ENCODE peak calls at places on chromosomes 13 and 19, in ten cellular contexts. S is WTC11; W is stimulated activated CD4-positive, alpha-beta T cell treated with anti-CD3 and anti-CD28 coated beads, Interleukin-4, amount 100 ng/mL, for 48 hours; L is T-helper 17 cell; R is mucosa of gallbladder; U is left ventricle myocardium inferior; Y is brain microvascular endothelial cell; O is EL; G is heart left ventricle; H is BJ. J is an unnamed sample.

GRCh38 chr13:53075356-53076041 is 46.9 kb downstream of the OLFM4 start:
- DNase-seq in L (no peak), S (no peak), O (no peak), Y (no peak), W (no peak), G (no peak), U (no peak), H (no peak), R (no peak), J (no peak)

GRCh38 chr13:52085416-52085815 is 43.5 kb downstream of the NEK5 start:
- DNase-seq in L (no peak), O (peak), Y (peak), G (no peak), R (no peak), U (no peak), W (no peak), S (no peak), H (peak), J (no peak)

GRCh38 chr19:20233105-20233504 is 66.1 kb downstream of the ZNF486 start:
- DNase-seq in O (no peak), R (peak), Y (no peak), S (no peak), L (no peak), H (no peak), U (no peak), G (no peak), W (no peak), J (no peak)

GRCh38 chr19:3721131-3721899 is 13.1 kb downstream of the TJP3 start:
- DNase-seq in L (peak), G (peak), S (peak), O (peak), R (peak), H (no peak), U (peak), Y (peak), W (peak), J (peak)

GRCh38 chr13:40120288-40120687 is 464.8 kb downstream of the COG6 start:
- DNase-seq in L (no peak), W (no peak), R (no peak), G (no peak), Y (no peak), O (no peak), U (no peak), H (no peak), S (no peak), J (no peak)

GRCh38 chr19:32336259-32337111 is 8.9 kb upstream of the ZNF507 start:
- DNase-seq in H (no peak), W (no peak), Y (peak), O (no peak), R (peak), G (no peak), S (no peak), U (peak), L (no peak), J (no peak)

GRCh38 chr19:18910010-18910409 is 9.2 kb downstream of the COPE start:
- DNase-seq in L (no peak), O (no peak), G (no peak), S (no peak), W (no peak), R (no peak), Y (no peak), U (no peak), H (no peak), J (no peak)

GRCh38 chr19:17052439-17052838 is 22.8 kb downstream of the HAUS8 start:
- DNase-seq in S (peak), L (peak), O (peak), R (peak), W (no peak), U (no peak), G (no peak), Y (peak), H (no peak), J (peak)

GRCh38 chr19:835201-835810 is 5.5 kb upstream of the PRTN3 start:
- DNase-seq in S (no peak), O (no peak), G (no peak), W (no peak), L (no peak), H (no peak), U (no peak), Y (no peak), R (no peak), J (no peak)

GRCh38 chr13:93502987-93503386 is 276.4 kb downstream of the GPC6 start:
- DNase-seq in L (no peak), U (no peak), O (no peak), W (no peak), Y (no peak), G (no peak), R (no peak), H (no peak), S (no peak), J (no peak)

GRCh38 chr19:2123682-2124387 is 27.1 kb downstream of the IZUMO4 start:
- DNase-seq in O (no peak), G (no peak), L (no peak), S (peak), R (no peak), Y (no peak), U (no peak), H (no peak), W (no peak), J (no peak)

GRCh38 chr13:86559915-86560314 is 760.7 kb upstream of the SLITRK6 start:
- DNase-seq in Y (no peak), W (no peak), G (no peak), S (no peak), U (no peak), L (no peak), O (no peak), H (no peak), R (no peak), J (no peak)

J was measured in NCI-H748 treated with DMSO at 0.1 percent for 48 hours.